ENCODE peak calls at places on chromosome 2, in six cellular contexts. M is A549, V is H1, P is suprapubic skin, D is transverse colon, I is stomach. N is an unnamed sample.

GRCh38 chr2:238019962-238020361 is 40.8 kb upstream of the SCLY start:
- DNase-seq in P (no peak), I (no peak), D (no peak), V (no peak), M (no peak), N (no peak)

GRCh38 chr2:177753682-177754475 is 318.7 kb downstream of the PDE11A start:
- DNase-seq in M (peak; percentile 84), D (peak; percentile 43), I (peak; percentile 27), P (peak; percentile 81), V (no peak), N (peak; percentile 87)

GRCh38 chr2:43519711-43520221 is 76.1 kb downstream of the THADA start:
- DNase-seq in D (no peak), M (peak; percentile 39), I (peak; percentile 45), V (no peak), P (no peak), N (no peak)

GRCh38 chr2:215870986-215871385 is 142.4 kb downstream of the MREG start:
- DNase-seq in V (peak; percentile 13), P (no peak), D (no peak), I (no peak), M (peak; percentile 37), N (no peak)

GRCh38 chr2:584863-585823 is 92.1 kb downstream of the TMEM18 start:
- DNase-seq in V (no peak), I (no peak), D (no peak), P (no peak), M (no peak), N (no peak)

GRCh38 chr2:38178556-38179419 is 102.8 kb upstream of the CYP1B1 start:
- DNase-seq in D (no peak), V (no peak), I (no peak), M (peak; percentile 68), P (no peak), N (peak; percentile 70)

GRCh38 chr2:18971628-18972027 is 382.3 kb upstream of the NT5C1B start:
- DNase-seq in M (no peak), I (no peak), D (no peak), V (no peak), P (no peak), N (no peak)

GRCh38 chr2:177164584-177165052 is 48.0 kb upstream of the HNRNPA3 start:
- DNase-seq in P (peak; percentile 89), M (peak; percentile 82), I (peak; percentile 86), V (peak; percentile 56), D (peak; percentile 89), N (peak; percentile 92)

GRCh38 chr2:47964722-47965434 is 58.6 kb upstream of the FBXO11 start:
- DNase-seq in V (no peak), P (no peak), I (no peak), D (no peak), M (no peak), N (no peak)

GRCh38 chr2:149799296-149799695 is 211.7 kb upstream of the MMADHC start:
- DNase-seq in P (no peak), D (no peak), V (no peak), M (peak; percentile 35), I (no peak), N (no peak)

GRCh38 chr2:144412727-144413126 is 107.2 kb downstream of the ZEB2 start:
- DNase-seq in V (no peak), D (no peak), P (no peak), M (no peak), I (no peak), N (no peak)

GRCh38 chr2:157150747-157151146 is 106.8 kb upstream of the GALNT5 start:
- DNase-seq in D (no peak), P (no peak), I (no peak), M (peak; percentile 37), V (no peak), N (no peak)

GRCh38 chr2:67684991-67685390 is 287.9 kb downstream of the ETAA1 start:
- DNase-seq in V (no peak), I (no peak), M (no peak), D (no peak), P (no peak), N (no peak)

GRCh38 chr2:45342-46130 is 769 bp downstream of the FAM110C start:
- DNase-seq in D (peak; percentile 42), M (no peak), V (no peak), P (no peak), I (no peak), N (no peak)

GRCh38 chr2:25894135-25894830 is 16.0 kb upstream of the ASXL2 start:
- DNase-seq in V (no peak), P (no peak), M (no peak), D (peak; percentile 29), I (peak; percentile 32), N (peak; percentile 69)

GRCh38 chr2:74081030-74081429 is 66.7 kb downstream of the BOLA3 start:
- DNase-seq in D (no peak), V (no peak), I (no peak), M (no peak), P (no peak), N (no peak)

GRCh38 chr2:74077636-74078035 is 70.1 kb downstream of the BOLA3 start:
- DNase-seq in D (no peak), P (no peak), I (no peak), M (no peak), V (no peak), N (no peak)

GRCh38 chr2:74080346-74080745 is 67.4 kb downstream of the BOLA3 start:
- DNase-seq in V (no peak), M (no peak), I (no peak), D (no peak), P (no peak), N (no peak)

GRCh38 chr2:74078467-74078866 is 69.2 kb downstream of the BOLA3 start:
- DNase-seq in P (no peak), M (no peak), D (no peak), V (no peak), I (no peak), N (no peak)

GRCh38 chr2:74079522-74080341 is 68.0 kb downstream of the BOLA3 start:
- DNase-seq in I (no peak), D (peak; percentile 26), V (no peak), M (no peak), P (no peak), N (no peak)
- H3K27ac ChIP-seq in I (peak overlapping the region; percentile 43), D (no peak overlapping the region), V (no peak overlapping the region), M (no peak overlapping the region), P (no peak overlapping the region), N (peak overlapping the region; percentile 50)

GRCh38 chr2:203692039-203692710 is 14.3 kb upstream of the CD28 start:
- DNase-seq in P (no peak), M (no peak), V (no peak), D (no peak), I (no peak), N (no peak)
- TF ChIP-seq POLR2A in P (no peak), M (no peak), V (no peak), D (no peak), I (no peak), N (no peak)

GRCh38 chr2:240295256-240296103 is 140.0 kb upstream of the GPC1 start:
- DNase-seq in D (no peak), M (no peak), P (no peak), V (no peak), I (peak; percentile 17), N (no peak)

GRCh38 chr2:240293126-240293864 is 142.2 kb upstream of the GPC1 start:
- DNase-seq in M (no peak), V (no peak), I (peak; percentile 23), D (no peak), P (no peak), N (no peak)

GRCh38 chr2:240292622-240293021 is 142.8 kb upstream of the GPC1 start:
- DNase-seq in M (no peak), I (no peak), D (no peak), V (no peak), P (no peak), N (no peak)

GRCh38 chr2:240294514-240294913 is 140.9 kb upstream of the GPC1 start:
- DNase-seq in D (no peak), V (no peak), P (no peak), I (no peak), M (no peak), N (no peak)

GRCh38 chr2:240293865-240294461 is 141.5 kb upstream of the GPC1 start:
- DNase-seq in D (no peak), V (no peak), I (no peak), P (no peak), M (no peak), N (no peak)
- H3K27ac ChIP-seq in D (no peak overlapping the region), V (no peak overlapping the region), I (no peak overlapping the region), P (no peak overlapping the region), M (no peak overlapping the region), N (no peak overlapping the region)

DNA sequence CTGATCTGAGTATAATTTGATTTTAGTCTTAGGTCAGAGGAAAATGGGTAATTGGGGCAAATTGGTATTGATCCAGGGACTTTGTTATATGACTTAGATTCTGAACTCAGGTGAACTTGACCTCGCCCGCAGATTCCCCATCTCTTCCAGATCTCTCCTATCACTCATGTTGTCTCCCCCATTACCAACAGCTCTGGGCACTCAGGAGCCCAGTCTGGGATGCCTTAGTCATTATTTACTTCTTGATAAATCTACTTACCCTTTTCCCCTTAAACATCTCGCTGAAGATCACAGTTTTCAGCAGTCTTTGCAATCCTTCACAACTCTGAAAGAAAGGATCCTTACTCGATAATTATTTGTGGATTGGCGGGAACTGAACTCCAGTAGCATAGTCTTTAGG is 19.6 kb upstream of the HNMT start:
- DNase-seq in M (peak; percentile 19), I (no peak), V (no peak), D (no peak), P (no peak), N (no peak)
- TF ChIP-seq POLR2A in M (no peak), I (no peak), V (no peak), D (no peak), P (no peak), N (no peak)

GRCh38 chr2:217637268-217637615 is 365.6 kb downstream of the TNS1 start:
- DNase-seq in I (no peak), D (no peak), M (no peak), V (no peak), P (no peak), N (no peak)

GRCh38 chr2:217638031-217638430 is 364.8 kb downstream of the TNS1 start:
- DNase-seq in I (no peak), V (no peak), M (no peak), D (no peak), P (no peak), N (no peak)

GRCh38 chr2:217634871-217635270 is 367.9 kb downstream of the TNS1 start:
- DNase-seq in V (no peak), M (no peak), I (no peak), D (no peak), P (no peak), N (no peak)

GRCh38 chr2:217638533-217638932 is 364.3 kb downstream of the TNS1 start:
- DNase-seq in M (no peak), V (no peak), I (no peak), D (no peak), P (no peak), N (no peak)

DNA sequence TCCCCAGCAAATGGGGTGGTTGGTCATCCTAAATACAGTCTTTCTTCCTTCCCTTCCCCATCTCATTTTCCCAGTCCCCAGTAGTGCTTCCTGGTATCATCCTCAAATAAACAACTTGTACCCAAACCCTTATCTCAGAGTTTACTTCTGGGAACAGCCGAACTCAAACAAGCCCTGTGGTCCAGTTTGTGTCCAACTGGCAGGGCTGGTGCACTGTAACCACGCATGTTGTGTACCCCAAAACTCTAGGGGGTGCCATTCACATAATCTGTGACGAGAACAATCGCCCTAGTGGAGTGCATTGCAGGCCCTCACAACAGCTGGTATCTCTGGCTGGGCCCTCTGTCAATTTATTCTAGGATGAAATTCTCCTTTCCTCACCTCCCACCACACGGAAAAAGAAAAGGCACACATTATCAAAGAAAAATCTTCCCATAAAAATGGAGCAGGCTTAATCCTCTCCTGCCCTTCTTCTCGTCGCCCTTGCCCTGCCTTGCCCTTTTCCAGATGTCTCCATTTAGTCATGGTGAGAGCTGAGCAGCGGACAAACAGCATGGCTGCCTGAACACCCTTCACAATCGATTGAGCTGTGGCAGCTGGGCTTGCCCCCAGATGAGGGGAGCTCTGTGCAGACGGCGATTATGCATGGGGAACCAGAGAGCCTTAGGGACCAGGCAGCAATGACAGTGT is 366.1 kb downstream of the TNS1 start:
- DNase-seq in V (no peak), I (no peak), P (no peak), M (no peak), D (no peak), N (no peak)
- H3K27ac ChIP-seq in V (no peak overlapping the region), I (no peak overlapping the region), P (no peak overlapping the region), M (no peak overlapping the region), D (no peak overlapping the region), N (no peak overlapping the region)

N was measured in sigmoid colon.